ENCODE peak calls at places on chromosomes 1 and 21, in seven cellular contexts. C, N, M, J, G, H and V are unnamed samples.
A peak's percentile ranks its signal among the peaks of the same experiment; 100 is the strongest.

GRCh38 chr1:11784256-11784992 is 21.3 kb downstream of the MTHFR start:
- DNase-seq in C (no peak), N (peak; percentile 77), M (no peak), J (no peak), G (no peak), H (no peak), V (no peak)

GRCh38 chr1:28895896-28896608 is 18.3 kb upstream of the EPB41 start:
- DNase-seq in C (peak; percentile 38), N (no peak), M (no peak), J (no peak), G (no peak), H (no peak), V (no peak)

GRCh38 chr1:19374402-19374801 is 62.3 kb downstream of the SLC66A1 start:
- DNase-seq in C (no peak), N (no peak), M (peak; percentile 21), J (peak; percentile 30), G (no peak), H (peak; percentile 59), V (no peak)

GRCh38 chr1:183953031-183953430 is 84.5 kb downstream of the COLGALT2 start:
- DNase-seq in C (no peak), N (no peak), M (no peak), J (no peak), G (no peak), H (no peak), V (no peak)

GRCh38 chr1:201946224-201946908 is at the start of gene LMOD1:
- DNase-seq in C (peak; percentile 88), N (peak; percentile 92), M (no peak), J (peak; percentile 81), G (no peak), H (peak; percentile 91), V (no peak)

GRCh38 chr1:63322944-63323865 is 838 bp downstream of the FOXD3 start:
- DNase-seq in C (peak; percentile 21), N (no peak), M (peak; percentile 69), J (peak; percentile 18), G (peak; percentile 46), H (peak; percentile 46), V (peak; percentile 50)

GRCh38 chr1:85597709-85598108 is 17.1 kb downstream of the CCN1 start:
- DNase-seq in C (no peak), N (no peak), M (no peak), J (no peak), G (no peak), H (no peak), V (no peak)

GRCh38 chr1:180213401-180214177 is 16.5 kb upstream of the LHX4 start:
- DNase-seq in C (no peak), N (no peak), M (peak; percentile 19), J (no peak), G (peak; percentile 40), H (peak; percentile 34), V (peak; percentile 72)

GRCh38 chr1:46539968-46540367 is 11.5 kb downstream of the KNCN start:
- DNase-seq in C (peak; percentile 69), N (no peak), M (peak; percentile 27), J (no peak), G (no peak), H (no peak), V (no peak)

GRCh38 chr21:15592271-15592860 is 137.4 kb upstream of the USP25 start:
- DNase-seq in C (peak; percentile 79), N (no peak), M (peak; percentile 55), J (no peak), G (no peak), H (peak; percentile 3), V (peak; percentile 29)

DNA sequence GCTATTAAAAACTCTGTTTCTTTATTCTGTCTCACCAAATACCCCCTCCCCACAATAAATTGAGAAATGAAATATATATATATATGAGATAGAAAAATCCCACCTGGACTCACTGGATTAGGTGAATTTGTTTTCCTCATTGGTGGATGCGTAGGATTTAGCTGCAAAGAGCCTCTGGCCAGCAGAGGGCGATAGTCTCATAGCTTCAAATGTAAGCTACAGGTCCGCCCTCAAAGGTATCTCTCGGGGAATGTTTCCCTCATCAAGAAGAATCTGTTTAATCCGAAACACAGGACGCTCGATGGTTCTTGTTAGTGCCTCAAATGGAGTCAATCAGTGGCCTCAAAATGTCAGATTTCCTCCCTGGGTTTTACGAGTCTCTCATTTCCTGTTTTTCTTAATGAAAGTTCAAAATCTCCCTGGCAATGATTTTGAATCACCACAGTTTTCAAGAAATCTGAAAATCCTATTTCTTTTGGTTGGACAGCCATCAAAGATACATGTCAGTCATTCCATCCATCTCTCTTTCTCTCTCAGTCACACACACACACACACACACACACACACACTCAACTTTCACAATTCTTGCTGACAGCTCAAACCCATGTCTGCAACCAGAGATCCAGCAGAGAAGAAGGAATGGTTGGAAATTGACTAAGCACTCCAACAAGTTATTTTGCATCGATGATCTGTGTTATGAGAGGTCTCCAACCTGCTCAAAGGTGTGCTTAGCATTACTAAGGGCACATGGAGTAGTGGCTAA is 13.9 kb upstream of the CAMK1G start:
- DNase-seq in C (peak; percentile 88), N (no peak), M (peak; percentile 84), J (peak; percentile 85), G (peak; percentile 70), H (peak; percentile 84), V (peak; percentile 60)
- TF ChIP-seq CTCF in C (peak; percentile 95), N (peak; percentile 91), M (peak; percentile 92), J (peak; percentile 99), G (peak; percentile 91), H (peak; percentile 91), V (peak; percentile 86)

GRCh38 chr21:37873655-37874054 is 42.6 kb downstream of the KCNJ6 start:
- DNase-seq in C (peak; percentile 36), N (no peak), M (peak; percentile 7), J (no peak), G (no peak), H (no peak), V (no peak)
- TF ChIP-seq CTCF in C (peak; percentile 33), N (peak; percentile 36), M (no peak), J (no peak), G (no peak), H (no peak), V (no peak)

GRCh38 chr1:27483659-27484058 is 6.3 kb downstream of the WASF2 start:
- DNase-seq in C (no peak), N (no peak), M (no peak), J (no peak), G (no peak), H (no peak), V (no peak)
- TF ChIP-seq CTCF in C (no peak), N (no peak), M (no peak), J (no peak), G (no peak), H (no peak), V (no peak)

GRCh38 chr1:31707711-31708110 is 3.9 kb upstream of the COL16A1 start:
- DNase-seq in C (peak; percentile 85), N (no peak), M (no peak), J (no peak), G (no peak), H (no peak), V (peak; percentile 66)
- TF ChIP-seq CTCF in C (peak; percentile 58), N (peak; percentile 21), M (no peak), J (no peak), G (no peak), H (no peak), V (peak; percentile 52)

GRCh38 chr1:186985889-186986491 is 157.2 kb downstream of the PLA2G4A start:
- DNase-seq in C (peak; percentile 85), N (no peak), M (peak; percentile 62), J (no peak), G (no peak), H (peak; percentile 15), V (peak; percentile 42)

GRCh38 chr1:186987065-186987464 is 158.3 kb downstream of the PLA2G4A start:
- DNase-seq in C (no peak), N (no peak), M (no peak), J (no peak), G (no peak), H (no peak), V (no peak)

GRCh38 chr1:186984959-186985358 is 156.2 kb downstream of the PLA2G4A start:
- DNase-seq in C (no peak), N (no peak), M (no peak), J (no peak), G (no peak), H (no peak), V (no peak)

GRCh38 chr1:186983327-186983726 is 154.6 kb downstream of the PLA2G4A start:
- DNase-seq in C (peak; percentile 93), N (no peak), M (no peak), J (no peak), G (no peak), H (no peak), V (no peak)

GRCh38 chr1:186987769-186988168 is 159.0 kb downstream of the PLA2G4A start:
- DNase-seq in C (no peak), N (no peak), M (no peak), J (no peak), G (no peak), H (no peak), V (no peak)
- TF ChIP-seq CTCF in C (peak; percentile 37), N (no peak), M (no peak), J (peak; percentile 43), G (no peak), H (peak; percentile 27), V (no peak)

GRCh38 chr21:45304945-45305344 is 17.2 kb upstream of the POFUT2 start:
- DNase-seq in C (no peak), N (no peak), M (no peak), J (peak; percentile 5), G (peak; percentile 55), H (no peak), V (no peak)

GRCh38 chr21:45308211-45309068 is 20.7 kb upstream of the POFUT2 start:
- DNase-seq in C (peak; percentile 74), N (no peak), M (no peak), J (peak; percentile 12), G (no peak), H (peak; percentile 6), V (no peak)

GRCh38 chr21:45305831-45306230 is 18.1 kb upstream of the POFUT2 start:
- DNase-seq in C (no peak), N (no peak), M (no peak), J (peak; percentile 1), G (no peak), H (no peak), V (no peak)

GRCh38 chr21:45306453-45306831 is 18.7 kb upstream of the POFUT2 start:
- DNase-seq in C (no peak), N (no peak), M (no peak), J (peak; percentile 2), G (no peak), H (peak; percentile 5), V (no peak)

GRCh38 chr21:45306832-45307571 is 19.3 kb upstream of the POFUT2 start:
- DNase-seq in C (peak; percentile 96), N (no peak), M (no peak), J (peak; percentile 7), G (no peak), H (peak; percentile 55), V (no peak)
- TF ChIP-seq CTCF in C (no peak), N (no peak), M (no peak), J (no peak), G (no peak), H (no peak), V (no peak)

DNA sequence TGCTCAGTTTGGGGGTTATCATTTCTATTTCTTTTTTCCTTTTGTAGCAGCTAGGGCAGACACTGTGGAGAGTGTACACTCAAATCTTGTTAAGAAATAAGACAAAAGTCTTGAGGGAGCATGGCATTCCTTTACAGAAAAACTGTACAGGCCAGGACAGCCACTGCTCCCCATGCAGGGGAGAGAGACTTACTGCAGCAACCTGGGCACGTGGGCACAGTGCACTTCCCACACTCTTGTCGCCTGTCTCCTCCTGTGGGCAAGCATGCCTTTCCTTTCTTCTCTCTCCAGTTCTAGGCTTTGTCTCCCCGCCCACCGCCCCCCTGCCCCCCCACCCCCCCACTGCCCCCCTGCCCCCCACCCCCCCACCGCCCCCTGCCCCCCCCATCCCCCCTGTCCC is 51.9 kb downstream of the PHC2 start:
- DNase-seq in C (no peak), N (no peak), M (no peak), J (no peak), G (no peak), H (no peak), V (no peak)
- TF ChIP-seq CTCF in C (no peak), N (no peak), M (no peak), J (no peak), G (no peak), H (no peak), V (no peak)

GRCh38 chr1:230749635-230750034 is 2.4 kb downstream of the CAPN9 start:
- DNase-seq in C (no peak), N (no peak), M (no peak), J (no peak), G (no peak), H (no peak), V (no peak)
- TF ChIP-seq CTCF in C (no peak), N (no peak), M (no peak), J (no peak), G (no peak), H (no peak), V (no peak)